ENCODE peak calls at places on chromosomes 1 and 21, in ten cellular contexts. D is GM23338, S is SK-N-SH, W is heart right ventricle, U is esophagus squamous epithelium, M is body of pancreas, B is cardiac muscle cell, C is IMR-90, Q is transverse colon, T is endothelial cell of umbilical vein. Y is an unnamed sample. For H3K4me1, the result is how much of the 10 kb centered on the place peaks cover.

GRCh38 chr1:225735252-225736149 is 42.1 kb upstream of the SRP9 start:
- DNase-seq in T (peak), D (no peak), U (no peak), W (peak), B (no peak), Q (peak), M (peak), S (peak), C (peak), Y (no peak)

GRCh38 chr1:220239945-220240344 is 32.3 kb downstream of the RAB3GAP2 start:
- DNase-seq in W (no peak), U (no peak), B (no peak), C (no peak), S (no peak), D (no peak), M (no peak), T (no peak), Q (no peak), Y (no peak)

GRCh38 chr21:22020221-22020620 is 1022.0 kb downstream of the NCAM2 start:
- DNase-seq in Q (no peak), D (peak), M (no peak), U (no peak), B (no peak), C (no peak), W (no peak), T (no peak), S (no peak), Y (no peak)

GRCh38 chr1:110798691-110799256 is 74.2 kb upstream of the CD53 start:
- DNase-seq in C (no peak), M (no peak), S (no peak), U (no peak), D (no peak), W (no peak), T (no peak), B (no peak), Q (no peak), Y (no peak)

GRCh38 chr21:41562101-41563000 is 54.4 kb upstream of the TMPRSS2 start:
- DNase-seq in U (no peak), C (no peak), M (peak), W (no peak), Q (peak), D (no peak), T (no peak), S (no peak), B (no peak), Y (no peak)

GRCh38 chr1:207923561-207923960 is 12.6 kb upstream of the CD34 start:
- DNase-seq in M (no peak), S (no peak), T (peak), C (no peak), U (no peak), W (peak), B (peak), D (no peak), Q (no peak), Y (peak)

GRCh38 chr1:58779837-58780585 is 3.8 kb downstream of the JUN start:
- DNase-seq in T (peak), U (no peak), Q (peak), W (no peak), D (peak), M (peak), S (no peak), B (peak), C (peak), Y (peak)

GRCh38 chr1:50968021-50968883 is 1.8 kb upstream of the CDKN2C start:
- DNase-seq in W (peak), C (peak), M (peak), S (peak), T (peak), Q (peak), B (peak), D (peak), U (peak), Y (peak)

GRCh38 chr1:8026153-8026975 is at the start of gene ERRFI1:
- DNase-seq in U (peak), Q (peak), T (peak), S (peak), B (peak), C (peak), M (peak), W (peak), D (peak), Y (peak)

GRCh38 chr1:27713139-27713725 is 12.5 kb upstream of the FAM76A start:
- DNase-seq in Q (no peak), B (peak), C (no peak), W (no peak), T (no peak), S (no peak), D (no peak), M (no peak), U (no peak), Y (no peak)

GRCh38 chr1:57024855-57025254 is 59.0 kb upstream of the C8B start:
- DNase-seq in W (no peak), C (no peak), M (peak), D (no peak), B (no peak), T (no peak), Q (no peak), U (no peak), S (no peak), Y (no peak)

GRCh38 chr1:66351913-66352312 is 182.0 kb upstream of the SGIP1 start:
- DNase-seq in M (no peak), D (peak), B (no peak), U (no peak), W (no peak), C (no peak), S (no peak), Q (no peak), T (no peak), Y (no peak)

GRCh38 chr1:244050835-244051444 is at the start of gene ZBTB18:
- DNase-seq in B (no peak), S (peak), M (peak), C (peak), Q (no peak), U (no peak), W (no peak), D (peak), T (peak), Y (peak)

GRCh38 chr1:48671578-48671977 is 105.1 kb downstream of the BEND5 start:
- DNase-seq in Q (no peak), U (no peak), T (no peak), D (no peak), C (no peak), W (no peak), B (no peak), M (no peak), S (no peak), Y (no peak)

GRCh38 chr1:33351281-33351660 is 30.4 kb upstream of the A3GALT2 start:
- DNase-seq in S (no peak), W (no peak), Q (no peak), U (no peak), T (no peak), M (no peak), C (no peak), D (no peak), B (no peak), Y (no peak)

GRCh38 chr1:85822696-85823095 is 114.5 kb upstream of the ZNHIT6 start:
- DNase-seq in B (no peak), Q (no peak), D (no peak), U (no peak), S (no peak), C (no peak), M (no peak), T (no peak), W (no peak), Y (no peak)

GRCh38 chr1:19317126-19317910 is 5.2 kb downstream of the SLC66A1 start:
- DNase-seq in Q (no peak), W (no peak), M (no peak), B (no peak), U (no peak), D (peak), S (no peak), T (no peak), C (no peak), Y (peak)

GRCh38 chr1:39409055-39409816 is 82.2 kb upstream of the BMP8A start:
- DNase-seq in W (peak), S (peak), Q (peak), D (peak), B (peak), M (peak), C (peak), T (peak), U (no peak), Y (peak)

GRCh38 chr1:36083635-36084501 is at the start of gene TEKT2:
- DNase-seq in W (no peak), S (peak), M (peak), U (no peak), T (peak), Q (peak), B (peak), D (peak), C (no peak), Y (peak)

GRCh38 chr1:153498746-153499145 is 37.0 kb downstream of the S100A6 start:
- DNase-seq in D (no peak), W (no peak), C (no peak), T (no peak), B (no peak), U (no peak), M (no peak), S (no peak), Q (no peak), Y (no peak)
- TF ChIP-seq CTCF in D (no peak), W (no peak), C (no peak), T (no peak), B (no peak), U (no peak), M (no peak), S (no peak), Q (no peak), Y (no peak)

GRCh38 chr1:116944613-116945012 is 34.9 kb downstream of the PTGFRN start:
- DNase-seq in T (no peak), S (no peak), M (no peak), D (no peak), W (no peak), U (no peak), Q (no peak), C (no peak), B (no peak), Y (no peak)
- H3K4me1 ChIP-seq in T (under half), S (under half), M (under half), D (under half), W (under half), U (under half), Q (under half), C (under half), B (under half), Y (under half)

GRCh38 chr1:152228831-152229230 is 4.8 kb upstream of the HRNR start:
- DNase-seq in U (no peak), M (no peak), C (no peak), T (no peak), D (no peak), Q (no peak), S (no peak), B (no peak), W (no peak), Y (no peak)

GRCh38 chr1:152224093-152224492 is at the start of gene HRNR:
- DNase-seq in B (no peak), M (no peak), U (no peak), T (no peak), Q (no peak), S (no peak), D (no peak), W (no peak), C (no peak), Y (no peak)

GRCh38 chr1:152225678-152226077 is 1.7 kb upstream of the HRNR start:
- DNase-seq in W (no peak), B (no peak), M (no peak), S (no peak), D (no peak), T (no peak), Q (no peak), C (no peak), U (no peak), Y (no peak)

GRCh38 chr1:152227310-152227928 is 3.4 kb upstream of the HRNR start:
- DNase-seq in M (no peak), U (no peak), T (no peak), B (no peak), C (peak), W (no peak), S (no peak), D (peak), Q (no peak), Y (no peak)
- TF ChIP-seq CTCF in M (no peak), U (peak), T (no peak), B (no peak), C (no peak), W (no peak), S (peak), D (peak), Q (no peak), Y (no peak)

GRCh38 chr21:45764792-45765191 is 121.3 kb downstream of the PCBP3 start:
- DNase-seq in M (no peak), U (no peak), C (no peak), Q (no peak), T (no peak), B (no peak), S (no peak), D (no peak), W (no peak), Y (no peak)

GRCh38 chr21:45765375-45765774 is 121.8 kb downstream of the PCBP3 start:
- DNase-seq in Q (no peak), B (no peak), U (no peak), D (no peak), C (no peak), M (no peak), W (no peak), T (no peak), S (no peak), Y (no peak)

GRCh38 chr21:45763506-45763905 is 120.0 kb downstream of the PCBP3 start:
- DNase-seq in D (no peak), S (no peak), T (no peak), U (no peak), C (no peak), M (no peak), B (no peak), W (no peak), Q (no peak), Y (no peak)

GRCh38 chr21:45761703-45762102 is 118.2 kb downstream of the PCBP3 start:
- DNase-seq in C (no peak), S (peak), Q (no peak), T (no peak), D (no peak), M (no peak), U (no peak), B (no peak), W (no peak), Y (no peak)

GRCh38 chr21:45763074-45763473 is 119.5 kb downstream of the PCBP3 start:
- DNase-seq in C (no peak), M (no peak), U (no peak), B (no peak), D (no peak), W (no peak), T (no peak), Q (no peak), S (no peak), Y (no peak)
- H3K4me1 ChIP-seq in C (under half), M (under half), U (under half), B (under half), D (under half), W (under half), T (under half), Q (under half), S (half or more), Y (under half)

DNA sequence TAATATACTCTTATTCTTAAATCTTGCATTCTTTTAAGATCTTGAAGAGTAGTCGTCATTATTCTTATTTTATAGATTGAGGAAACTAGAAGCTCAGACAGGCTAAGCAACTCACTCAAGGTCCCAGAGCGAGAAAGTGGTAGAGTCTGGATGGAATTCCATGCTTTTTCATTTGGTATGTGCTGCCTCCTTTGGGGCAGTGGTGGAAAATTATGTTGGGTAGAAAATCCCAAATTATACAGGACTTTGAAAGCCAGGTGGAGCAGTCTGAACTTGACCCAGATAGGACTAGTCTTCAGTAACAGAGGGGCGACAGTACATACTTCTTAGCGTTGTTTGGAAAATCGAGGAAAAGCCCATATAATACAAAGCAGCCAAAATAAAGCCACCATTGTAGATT is 205.6 kb downstream of the ATG4C start:
- DNase-seq in D (peak), U (no peak), S (no peak), B (no peak), W (no peak), T (no peak), Q (no peak), M (no peak), C (no peak), Y (peak)
- TF ChIP-seq CTCF in D (peak), U (no peak), S (peak), B (no peak), W (no peak), T (no peak), Q (no peak), M (no peak), C (peak), Y (peak)

GRCh38 chr1:10861822-10862221 is 65.4 kb upstream of the CASZ1 start:
- DNase-seq in T (no peak), U (no peak), Q (no peak), W (no peak), M (no peak), D (no peak), S (no peak), B (no peak), C (no peak), Y (no peak)
- H3K4me1 ChIP-seq in T (under half), U (under half), Q (under half), W (under half), M (under half), D (under half), S (under half), B (half or more), C (under half), Y (under half)

GRCh38 chr1:13646533-13646932 is 53.5 kb upstream of the PRDM2 start:
- DNase-seq in D (no peak), B (no peak), C (no peak), T (no peak), M (no peak), S (no peak), U (no peak), W (no peak), Q (no peak), Y (no peak)

GRCh38 chr1:13652238-13652637 is 47.8 kb upstream of the PRDM2 start:
- DNase-seq in U (no peak), W (no peak), B (no peak), S (no peak), D (no peak), Q (no peak), T (no peak), C (no peak), M (no peak), Y (no peak)

DNA sequence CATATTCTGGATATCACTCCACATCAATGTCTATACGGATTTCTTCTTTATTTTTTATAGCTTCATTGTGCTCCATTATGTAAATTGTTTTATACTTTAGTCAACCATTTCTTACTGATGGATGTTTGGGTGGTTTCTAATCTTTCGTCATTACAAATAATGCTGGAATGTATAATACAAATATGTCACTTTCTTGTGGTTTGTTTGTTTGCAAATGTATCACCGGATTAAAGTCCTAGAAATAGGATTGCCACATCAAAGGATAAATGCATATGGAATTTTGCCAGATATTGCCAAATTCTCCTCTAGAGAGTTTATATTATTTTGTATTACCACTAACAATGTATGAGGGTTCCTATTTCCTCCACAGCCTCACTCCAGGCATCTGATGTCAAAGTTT is 48.7 kb upstream of the PRDM2 start:
- DNase-seq in B (no peak), Q (no peak), S (no peak), C (no peak), D (no peak), M (no peak), T (no peak), W (no peak), U (no peak), Y (no peak)
- TF ChIP-seq CTCF in B (no peak), Q (no peak), S (no peak), C (no peak), D (no peak), M (no peak), T (no peak), W (no peak), U (no peak), Y (no peak)

GRCh38 chr1:153921080-153921802 is 1.5 kb downstream of the GATAD2B start:
- DNase-seq in S (no peak), C (no peak), D (no peak), U (no peak), T (peak), B (no peak), Q (no peak), W (no peak), M (no peak), Y (no peak)

GRCh38 chr1:153922076-153922837 is 515 bp downstream of the GATAD2B start:
- DNase-seq in T (no peak), C (no peak), M (peak), S (peak), D (peak), U (no peak), Q (no peak), B (no peak), W (peak), Y (peak)

GRCh38 chr1:153919879-153920852 is 2.6 kb downstream of the GATAD2B start:
- DNase-seq in C (peak), U (no peak), T (peak), W (no peak), M (no peak), Q (no peak), B (peak), S (peak), D (no peak), Y (peak)

GRCh38 chr1:153921803-153922075 is 1.0 kb downstream of the GATAD2B start:
- DNase-seq in W (no peak), U (no peak), C (no peak), M (no peak), B (peak), S (peak), D (peak), Q (peak), T (peak), Y (peak)

GRCh38 chr1:153922838-153923652 is at the start of gene GATAD2B:
- DNase-seq in S (peak), B (peak), M (peak), T (peak), U (peak), C (peak), Q (peak), D (peak), W (peak), Y (peak)
- H3K4me1 ChIP-seq in S (under half), B (under half), M (under half), T (under half), U (half or more), C (under half), Q (under half), D (under half), W (under half), Y (under half)